ENCODE peak calls at places on chromosomes 1 and 21, in nine cellular contexts. U, A, Q, V, D, W, T, X and R are unnamed samples.

GRCh38 chr1:201028473-201028889 is 5.0 kb upstream of the KIF21B start:
- DNase-seq in U (no peak), A (no peak), Q (no peak), V (no peak), D (no peak), W (no peak), T (no peak), X (no peak), R (no peak)

GRCh38 chr21:27269646-27270045 is 302.8 kb upstream of the ADAMTS5 start:
- DNase-seq in U (no peak), A (no peak), Q (no peak), V (peak), D (peak), W (peak), T (peak), X (peak), R (no peak)

GRCh38 chr1:108725906-108726305 is 13.2 kb downstream of the FNDC7 start:
- DNase-seq in U (no peak), A (no peak), Q (no peak), V (no peak), D (no peak), W (no peak), T (no peak), X (no peak), R (no peak)

GRCh38 chr1:52341861-52342260 is 24.1 kb downstream of the CC2D1B start:
- DNase-seq in U (no peak), A (no peak), Q (no peak), V (no peak), D (no peak), W (no peak), T (no peak), X (no peak), R (no peak)

GRCh38 chr1:12717301-12717838 is 1.5 kb downstream of the AADACL3 start:
- DNase-seq in U (no peak), A (no peak), Q (no peak), V (no peak), D (no peak), W (no peak), T (no peak), X (no peak), R (no peak)

GRCh38 chr1:209831615-209832014 is 3.8 kb downstream of the UTP25 start:
- DNase-seq in U (no peak), A (no peak), Q (no peak), V (no peak), D (no peak), W (peak), T (no peak), X (no peak), R (no peak)

GRCh38 chr1:230208619-230209261 is 141.7 kb downstream of the GALNT2 start:
- DNase-seq in U (peak), A (peak), Q (no peak), V (no peak), D (no peak), W (no peak), T (no peak), X (no peak), R (peak)

GRCh38 chr1:25806418-25806817 is 6.4 kb downstream of the SELENON start:
- DNase-seq in U (no peak), A (no peak), Q (no peak), V (no peak), D (no peak), W (no peak), T (no peak), X (no peak), R (no peak)

GRCh38 chr1:220431840-220432239 is 96.1 kb upstream of the MARK1 start:
- DNase-seq in U (no peak), A (no peak), Q (no peak), V (no peak), D (no peak), W (no peak), T (no peak), X (no peak), R (no peak)

GRCh38 chr1:221998781-221999180 is 256.9 kb upstream of the DUSP10 start:
- DNase-seq in U (no peak), A (no peak), Q (no peak), V (no peak), D (no peak), W (no peak), T (no peak), X (no peak), R (no peak)

GRCh38 chr1:193013005-193013404 is 46.2 kb downstream of the UCHL5 start:
- DNase-seq in U (no peak), A (no peak), Q (no peak), V (peak), D (no peak), W (peak), T (no peak), X (peak), R (no peak)

GRCh38 chr1:204335533-204335932 is 24.2 kb downstream of the PLEKHA6 start:
- DNase-seq in U (no peak), A (no peak), Q (no peak), V (no peak), D (no peak), W (no peak), T (no peak), X (no peak), R (no peak)

GRCh38 chr1:95287825-95288224 is 53.8 kb downstream of the RWDD3 start:
- DNase-seq in U (no peak), A (no peak), Q (no peak), V (no peak), D (no peak), W (no peak), T (no peak), X (no peak), R (no peak)

GRCh38 chr1:169108897-169109560 is 2.5 kb downstream of the ATP1B1 start:
- DNase-seq in U (peak), A (no peak), Q (no peak), V (no peak), D (no peak), W (peak), T (no peak), X (no peak), R (no peak)

GRCh38 chr1:183783342-183783741 is 21.6 kb upstream of the RGL1 start:
- DNase-seq in U (no peak), A (no peak), Q (no peak), V (no peak), D (no peak), W (no peak), T (no peak), X (no peak), R (no peak)

GRCh38 chr1:232221790-232222499 is 408.0 kb downstream of the SIPA1L2 start:
- DNase-seq in U (no peak), A (no peak), Q (no peak), V (peak), D (peak), W (no peak), T (no peak), X (no peak), R (no peak)

GRCh38 chr21:42392731-42393442 is 3.0 kb downstream of the TMPRSS3 start:
- DNase-seq in U (peak), A (no peak), Q (no peak), V (no peak), D (no peak), W (no peak), T (no peak), X (no peak), R (peak)

GRCh38 chr1:161487483-161487827 is 17.8 kb upstream of the FCGR2A start:
- DNase-seq in U (no peak), A (no peak), Q (no peak), V (peak), D (peak), W (peak), T (no peak), X (peak), R (no peak)

GRCh38 chr21:42199488-42200463 is 19.2 kb upstream of the ABCG1 start:
- DNase-seq in U (no peak), A (no peak), Q (no peak), V (peak), D (no peak), W (no peak), T (peak), X (peak), R (no peak)

GRCh38 chr1:198929961-198930599 is 291.2 kb downstream of the PTPRC start:
- DNase-seq in U (no peak), A (no peak), Q (peak), V (no peak), D (no peak), W (no peak), T (no peak), X (no peak), R (no peak)

GRCh38 chr1:66788231-66788939 is 12.7 kb downstream of the INSL5 start:
- DNase-seq in U (peak), A (peak), Q (no peak), V (no peak), D (no peak), W (no peak), T (no peak), X (no peak), R (no peak)

GRCh38 chr1:47554901-47555300 is 117.1 kb downstream of the FOXD2 start:
- DNase-seq in U (no peak), A (no peak), Q (no peak), V (no peak), D (no peak), W (no peak), T (no peak), X (no peak), R (no peak)

GRCh38 chr1:58933599-58933926 is 149.7 kb upstream of the JUN start:
- DNase-seq in U (no peak), A (no peak), Q (no peak), V (no peak), D (no peak), W (no peak), T (no peak), X (no peak), R (no peak)

GRCh38 chr1:204025917-204026709 is 46.8 kb upstream of the SOX13 start:
- DNase-seq in U (no peak), A (no peak), Q (no peak), V (no peak), D (no peak), W (no peak), T (no peak), X (no peak), R (no peak)

GRCh38 chr1:32651461-32652073 is 559 bp downstream of the RBBP4 start:
- DNase-seq in U (no peak), A (no peak), Q (no peak), V (no peak), D (no peak), W (no peak), T (no peak), X (no peak), R (no peak)

GRCh38 chr1:223081181-223081994 is 61.7 kb downstream of the TLR5 start:
- DNase-seq in U (peak), A (peak), Q (peak), V (peak), D (peak), W (peak), T (peak), X (peak), R (peak)

GRCh38 chr1:186152227-186152944 is 222.7 kb downstream of the TPR start:
- DNase-seq in U (no peak), A (no peak), Q (no peak), V (peak), D (peak), W (peak), T (peak), X (peak), R (no peak)

GRCh38 chr21:38804030-38804616 is 1.6 kb upstream of the ETS2 start:
- DNase-seq in U (no peak), A (no peak), Q (no peak), V (no peak), D (no peak), W (peak), T (no peak), X (no peak), R (no peak)

GRCh38 chr1:232655041-232655745 is 25.3 kb upstream of the SIPA1L2 start:
- DNase-seq in U (no peak), A (no peak), Q (no peak), V (no peak), D (peak), W (no peak), T (no peak), X (no peak), R (no peak)

GRCh38 chr1:156581661-156582387 is 2.3 kb downstream of the TTC24 start:
- DNase-seq in U (peak), A (peak), Q (no peak), V (no peak), D (no peak), W (no peak), T (no peak), X (no peak), R (peak)

GRCh38 chr1:200075938-200076546 is 48.5 kb downstream of the NR5A2 start:
- DNase-seq in U (no peak), A (no peak), Q (no peak), V (peak), D (peak), W (peak), T (peak), X (peak), R (no peak)

GRCh38 chr1:48853006-48853405 is 76.3 kb upstream of the BEND5 start:
- DNase-seq in U (no peak), A (no peak), Q (no peak), V (peak), D (peak), W (no peak), T (no peak), X (peak), R (no peak)

GRCh38 chr1:104780470-104781078 is 1030.9 kb downstream of the AMY1C start:
- DNase-seq in U (peak), A (no peak), Q (peak), V (no peak), D (peak), W (peak), T (peak), X (no peak), R (no peak)

GRCh38 chr1:218284377-218284916 is 646 bp upstream of the RRP15 start:
- DNase-seq in U (no peak), A (peak), Q (no peak), V (no peak), D (no peak), W (no peak), T (peak), X (no peak), R (no peak)

GRCh38 chr1:33435096-33435820 is 4.4 kb upstream of the PHC2 start:
- DNase-seq in U (no peak), A (no peak), Q (no peak), V (no peak), D (no peak), W (peak), T (no peak), X (no peak), R (no peak)

GRCh38 chr1:27299385-27300252 is 22.3 kb upstream of the TMEM222 start:
- DNase-seq in U (no peak), A (no peak), Q (no peak), V (peak), D (peak), W (peak), T (peak), X (peak), R (no peak)

GRCh38 chr21:45776971-45777370 is 133.4 kb downstream of the PCBP3 start:
- DNase-seq in U (no peak), A (no peak), Q (no peak), V (no peak), D (no peak), W (no peak), T (no peak), X (no peak), R (no peak)

GRCh38 chr1:33848205-33848604 is 15.7 kb upstream of the HMGB4 start:
- DNase-seq in U (no peak), A (no peak), Q (no peak), V (no peak), D (no peak), W (no peak), T (no peak), X (no peak), R (no peak)

GRCh38 chr1:1415751-1416150 is 5.3 kb downstream of the ANKRD65 start:
- DNase-seq in U (no peak), A (no peak), Q (no peak), V (no peak), D (no peak), W (no peak), T (no peak), X (no peak), R (no peak)

GRCh38 chr1:66729130-66729922 is 22.9 kb upstream of the DYNLT5 start:
- DNase-seq in U (peak), A (no peak), Q (no peak), V (no peak), D (no peak), W (no peak), T (peak), X (no peak), R (no peak)